ENCODE peak calls at places on chromosomes 3 and 15, in ten cellular contexts. X is hepatocyte, Z is PC-3, Y is PC-9, I is HCT116, H is GM23338, N is SK-N-SH, S is Karpas-422, W is GM23248, G is MM.1S. T is an unnamed sample.

GRCh38 chr3:55269096-55269495 is 218.0 kb downstream of the WNT5A start:
- DNase-seq in X (no peak), Z (no peak), Y (no peak), I (no peak), H (no peak), N (no peak), S (no peak), W (no peak), G (no peak), T (no peak)

GRCh38 chr3:193872265-193872753 is 263.6 kb upstream of the HES1 start:
- DNase-seq in X (peak; percentile 85), Z (peak; percentile 99), Y (peak; percentile 94), I (peak; percentile 97), H (no peak), N (peak; percentile 30), S (no peak), W (peak; percentile 63), G (peak; percentile 93), T (peak; percentile 52)

GRCh38 chr3:52277972-52278509 is 408 bp downstream of the WDR82 start:
- DNase-seq in X (peak; percentile 78), Z (no peak), Y (no peak), I (no peak), H (peak; percentile 62), N (peak; percentile 80), S (peak; percentile 84), W (peak; percentile 81), G (peak; percentile 63), T (peak; percentile 73)

GRCh38 chr15:78340243-78341056 is at the start of gene CRABP1:
- DNase-seq in X (peak; percentile 61), Z (no peak), Y (no peak), I (no peak), H (peak; percentile 86), N (peak; percentile 80), S (no peak), W (no peak), G (no peak), T (no peak)

GRCh38 chr3:185316740-185317407 is 46.1 kb upstream of the MAP3K13 start:
- DNase-seq in X (no peak), Z (peak; percentile 62), Y (peak; percentile 64), I (no peak), H (no peak), N (no peak), S (no peak), W (no peak), G (peak; percentile 26), T (no peak)

GRCh38 chr3:179046497-179047353 is 24.9 kb downstream of the ZMAT3 start:
- DNase-seq in X (no peak), Z (no peak), Y (no peak), I (no peak), H (no peak), N (no peak), S (no peak), W (peak; percentile 24), G (no peak), T (peak; percentile 4)

GRCh38 chr3:112740800-112741199 is 99.9 kb upstream of the CCDC80 start:
- DNase-seq in X (no peak), Z (no peak), Y (no peak), I (no peak), H (no peak), N (no peak), S (no peak), W (no peak), G (no peak), T (no peak)

GRCh38 chr15:87496109-87496508 is 760.4 kb downstream of the NTRK3 start:
- DNase-seq in X (no peak), Z (no peak), Y (no peak), I (no peak), H (no peak), N (no peak), S (no peak), W (no peak), G (no peak), T (no peak)

GRCh38 chr15:75904241-75904631 is 558 bp downstream of the FBXO22 start:
- DNase-seq in X (peak; percentile 61), Z (peak; percentile 37), Y (no peak), I (no peak), H (peak; percentile 65), N (peak; percentile 61), S (peak; percentile 72), W (peak; percentile 65), G (peak; percentile 55), T (peak; percentile 44)

GRCh38 chr3:14879161-14879888 is 60.6 kb downstream of the FGD5 start:
- DNase-seq in X (peak; percentile 30), Z (peak; percentile 13), Y (no peak), I (no peak), H (peak; percentile 68), N (peak; percentile 54), S (no peak), W (no peak), G (no peak), T (no peak)

GRCh38 chr3:64594129-64594528 is 93.7 kb downstream of the ADAMTS9 start:
- DNase-seq in X (no peak), Z (no peak), Y (no peak), I (no peak), H (no peak), N (no peak), S (peak; percentile 10), W (no peak), G (no peak), T (no peak)

GRCh38 chr3:57004154-57004730 is 56.2 kb upstream of the SPATA12 start:
- DNase-seq in X (no peak), Z (no peak), Y (no peak), I (no peak), H (no peak), N (peak; percentile 51), S (no peak), W (no peak), G (no peak), T (no peak)

GRCh38 chr3:194296832-194297666 is 54.1 kb downstream of the CPN2 start:
- DNase-seq in X (peak; percentile 81), Z (no peak), Y (peak; percentile 84), I (peak; percentile 22), H (peak; percentile 85), N (no peak), S (no peak), W (peak; percentile 32), G (no peak), T (no peak)

DNA sequence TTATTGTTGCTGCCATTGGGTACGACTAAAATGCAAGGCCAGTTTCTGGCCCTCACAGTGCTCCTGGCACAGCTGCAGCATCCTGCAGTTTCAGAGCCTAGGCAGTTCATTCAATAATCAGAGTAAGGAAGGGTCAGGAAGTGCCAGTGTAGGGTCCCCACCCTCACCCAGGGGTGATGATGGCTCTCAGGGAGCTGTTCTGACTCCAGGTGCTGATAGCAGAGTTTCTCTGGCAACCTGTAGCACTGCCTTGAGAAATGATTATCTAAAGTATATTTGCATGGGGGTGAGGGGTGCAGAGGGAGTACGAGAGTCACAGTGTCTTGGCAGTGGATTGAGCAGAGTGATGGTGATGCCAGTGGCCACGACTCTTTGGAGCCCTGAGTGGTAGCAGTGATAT is 15.5 kb upstream of the IL16 start:
- DNase-seq in X (no peak), Z (no peak), Y (no peak), I (no peak), H (no peak), N (no peak), S (no peak), W (no peak), G (no peak), T (no peak)
- H3K9me2 ChIP-seq in X (no peaks in the 10 kb centered on the region), Z (no peaks in the 10 kb centered on the region), Y (no peaks in the 10 kb centered on the region), I (no peaks in the 10 kb centered on the region), H (no peaks in the 10 kb centered on the region), N (no peaks in the 10 kb centered on the region), S (no peaks in the 10 kb centered on the region), W (no peaks in the 10 kb centered on the region), G (no peaks in the 10 kb centered on the region), T (no peaks in the 10 kb centered on the region)

GRCh38 chr3:38137615-38138346 is 680 bp upstream of the MYD88 start:
- DNase-seq in X (no peak), Z (no peak), Y (no peak), I (no peak), H (peak; percentile 62), N (peak; percentile 44), S (peak; percentile 68), W (peak; percentile 80), G (peak; percentile 20), T (peak; percentile 41)

GRCh38 chr3:38138347-38139190 is at the start of gene MYD88:
- DNase-seq in X (peak; percentile 84), Z (peak; percentile 62), Y (peak; percentile 70), I (no peak), H (peak; percentile 82), N (peak; percentile 75), S (peak; percentile 96), W (peak; percentile 86), G (peak; percentile 81), T (peak; percentile 88)

GRCh38 chr3:38140326-38141172 is 2.1 kb downstream of the MYD88 start:
- DNase-seq in X (no peak), Z (peak; percentile 35), Y (no peak), I (no peak), H (no peak), N (no peak), S (no peak), W (no peak), G (no peak), T (no peak)

GRCh38 chr3:38139652-38140051 is 1.2 kb downstream of the MYD88 start:
- DNase-seq in X (no peak), Z (no peak), Y (no peak), I (no peak), H (no peak), N (no peak), S (no peak), W (no peak), G (no peak), T (no peak)

GRCh38 chr3:38139191-38139590 is 730 bp downstream of the MYD88 start:
- DNase-seq in X (no peak), Z (no peak), Y (no peak), I (no peak), H (no peak), N (no peak), S (no peak), W (no peak), G (no peak), T (no peak)
- H2AFZ ChIP-seq in X (peak overlapping the region; percentile 98), Z (peak overlapping the region; percentile 87), Y (peak overlapping the region; percentile 93), I (peak overlapping the region; percentile 91), H (peak overlapping the region; percentile 99), N (peak overlapping the region; percentile 99), S (peak overlapping the region; percentile 88), W (peak overlapping the region; percentile 90), G (peak overlapping the region; percentile 75), T (peak overlapping the region; percentile 90)

GRCh38 chr3:159776779-159777178 is 211.9 kb upstream of the IL12A start:
- DNase-seq in X (no peak), Z (no peak), Y (no peak), I (no peak), H (no peak), N (no peak), S (no peak), W (peak; percentile 28), G (no peak), T (no peak)
- H3K9me2 ChIP-seq in X (no peaks in the 10 kb centered on the region), Z (no peaks in the 10 kb centered on the region), Y (no peaks in the 10 kb centered on the region), I (no peaks in the 10 kb centered on the region), H (no peaks in the 10 kb centered on the region), N (no peaks in the 10 kb centered on the region), S (no peaks in the 10 kb centered on the region), W (no peaks in the 10 kb centered on the region), G (no peaks in the 10 kb centered on the region), T (no peaks in the 10 kb centered on the region)

DNA sequence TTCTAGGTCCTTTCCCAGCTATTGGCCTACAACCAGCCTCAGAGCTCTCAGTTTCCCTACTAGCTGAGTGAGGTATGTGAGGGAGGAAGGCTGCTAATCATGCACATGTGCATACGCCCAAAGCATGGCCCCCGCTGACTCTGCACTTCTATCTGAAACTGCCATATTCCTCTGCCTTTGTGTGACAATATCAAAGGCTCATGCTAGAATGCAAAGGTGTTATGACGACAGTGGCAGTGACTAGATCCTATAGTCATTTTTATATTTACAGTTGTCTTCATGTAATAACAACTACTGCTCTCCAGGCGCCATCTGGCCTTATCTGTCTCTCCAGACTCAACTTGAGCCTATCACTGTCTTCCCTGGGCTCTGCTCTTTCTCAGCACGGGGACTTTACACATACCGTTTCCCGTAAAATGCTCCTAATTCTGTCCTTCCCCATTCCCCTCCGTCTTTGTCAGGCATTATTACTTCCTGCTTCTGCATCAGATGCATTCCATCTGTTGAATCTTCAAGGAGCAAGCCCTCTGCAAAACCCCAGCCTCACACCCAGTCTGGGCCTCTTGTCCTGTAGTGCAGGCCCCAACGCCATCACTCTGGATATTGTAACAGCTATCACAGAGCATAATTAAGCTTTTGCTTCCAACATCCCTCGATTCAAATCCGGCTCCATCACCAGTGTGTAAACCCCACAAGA is 102.5 kb downstream of the PDCD6IP start:
- DNase-seq in X (no peak), Z (no peak), Y (no peak), I (no peak), H (no peak), N (no peak), S (no peak), W (no peak), G (no peak), T (no peak)
- H2AFZ ChIP-seq in X (no peak overlapping the region), Z (no peak overlapping the region), Y (no peak overlapping the region), I (no peak overlapping the region), H (peak overlapping the region; percentile 23), N (no peak overlapping the region), S (no peak overlapping the region), W (peak overlapping the region; percentile 29), G (no peak overlapping the region), T (no peak overlapping the region)

T was measured in OCI-LY7.